ENCODE peak calls at places on chromosomes 3 and 15, in nine cellular contexts. W, F, V, C, K, Y, H, T and E are unnamed samples.

GRCh38 chr15:99268431-99268830 is 17.1 kb downstream of the LRRC28 start:
- DNase-seq in W (no peak), F (no peak), V (no peak), C (no peak), K (no peak), Y (no peak), H (no peak), T (no peak), E (no peak)

GRCh38 chr3:194318511-194319161 is 32.5 kb downstream of the CPN2 start:
- DNase-seq in W (no peak), F (peak), V (no peak), C (no peak), K (no peak), Y (no peak), H (no peak), T (no peak), E (no peak)

GRCh38 chr3:58008140-58009025 is at the start of gene FLNB:
- DNase-seq in W (peak), F (peak), V (peak), C (peak), K (no peak), Y (peak), H (peak), T (no peak), E (peak)

GRCh38 chr15:77786956-77787355 is 154.2 kb upstream of the LINGO1 start:
- DNase-seq in W (no peak), F (no peak), V (no peak), C (no peak), K (no peak), Y (no peak), H (no peak), T (no peak), E (no peak)

GRCh38 chr3:114834175-114834940 is 312.7 kb downstream of the ZBTB20 start:
- DNase-seq in W (no peak), F (no peak), V (no peak), C (no peak), K (no peak), Y (no peak), H (no peak), T (no peak), E (no peak)

GRCh38 chr3:101574388-101575156 is 592 bp downstream of the PCNP start:
- DNase-seq in W (peak), F (peak), V (no peak), C (peak), K (peak), Y (no peak), H (peak), T (no peak), E (peak)

GRCh38 chr3:105580551-105580950 is 213.8 kb downstream of the ALCAM start:
- DNase-seq in W (no peak), F (no peak), V (no peak), C (no peak), K (no peak), Y (no peak), H (no peak), T (no peak), E (no peak)

GRCh38 chr3:110814170-110815007 is 257.2 kb upstream of the NECTIN3 start:
- DNase-seq in W (no peak), F (no peak), V (no peak), C (peak), K (peak), Y (no peak), H (peak), T (peak), E (no peak)

GRCh38 chr3:15011174-15011573 is 53.9 kb downstream of the MRPS25 start:
- DNase-seq in W (no peak), F (no peak), V (no peak), C (no peak), K (no peak), Y (no peak), H (no peak), T (no peak), E (no peak)

GRCh38 chr3:52240059-52240885 is 1.3 kb upstream of the TWF2 start:
- DNase-seq in W (peak), F (peak), V (peak), C (peak), K (peak), Y (no peak), H (no peak), T (peak), E (peak)

GRCh38 chr3:66208189-66208588 is 12.6 kb upstream of the SLC25A26 start:
- DNase-seq in W (no peak), F (no peak), V (no peak), C (no peak), K (no peak), Y (no peak), H (no peak), T (no peak), E (no peak)

GRCh38 chr3:64445318-64446300 is 220.3 kb upstream of the PRICKLE2 start:
- DNase-seq in W (no peak), F (peak), V (no peak), C (no peak), K (no peak), Y (peak), H (no peak), T (no peak), E (peak)

GRCh38 chr15:73840771-73841170 is 32.6 kb upstream of the TBC1D21 start:
- DNase-seq in W (no peak), F (no peak), V (no peak), C (no peak), K (no peak), Y (no peak), H (no peak), T (no peak), E (no peak)

GRCh38 chr3:131903988-131904415 is 130.8 kb downstream of the CPNE4 start:
- DNase-seq in W (no peak), F (no peak), V (no peak), C (no peak), K (peak), Y (no peak), H (no peak), T (peak), E (no peak)